ENCODE peak calls at places on chromosomes 5 and 9, in six cellular contexts. F, J, C, E, G and V are unnamed samples.

GRCh38 chr9:107635137-107635802 is 145.7 kb upstream of the KLF4 start:
- DNase-seq in F (no peak), J (no peak), C (no peak), E (peak), G (no peak), V (no peak)

GRCh38 chr5:82422751-82423181 is 144.6 kb upstream of the RPS23 start:
- DNase-seq in F (no peak), J (no peak), C (no peak), E (no peak), G (no peak), V (no peak)

GRCh38 chr9:12922209-12922914 is 147.5 kb downstream of the LURAP1L start:
- DNase-seq in F (no peak), J (no peak), C (no peak), E (no peak), G (no peak), V (no peak)

GRCh38 chr5:174317261-174317894 is 271.9 kb downstream of the NSG2 start:
- DNase-seq in F (peak), J (peak), C (no peak), E (peak), G (no peak), V (no peak)

GRCh38 chr9:37293664-37294524 is 128.6 kb upstream of the GRHPR start:
- DNase-seq in F (peak), J (no peak), C (no peak), E (peak), G (no peak), V (no peak)

GRCh38 chr5:93557205-93557604 is 23.8 kb downstream of the NR2F1-AS1 start:
- DNase-seq in F (no peak), J (no peak), C (no peak), E (no peak), G (no peak), V (no peak)

GRCh38 chr9:125634040-125634717 is 72.8 kb downstream of the MAPKAP1 start:
- DNase-seq in F (peak), J (no peak), C (no peak), E (peak), G (no peak), V (no peak)

GRCh38 chr9:98860871-98861293 is 53.4 kb downstream of the GALNT12 start:
- DNase-seq in F (peak), J (no peak), C (peak), E (peak), G (no peak), V (peak)

GRCh38 chr9:75588808-75589207 is 301.7 kb upstream of the PCSK5 start:
- DNase-seq in F (peak), J (no peak), C (no peak), E (no peak), G (no peak), V (no peak)

GRCh38 chr9:71331603-71332002 is 210.2 kb upstream of the TRPM3 start:
- DNase-seq in F (no peak), J (no peak), C (no peak), E (no peak), G (no peak), V (no peak)

GRCh38 chr5:111551120-111551519 is 38.8 kb upstream of the STARD4 start:
- DNase-seq in F (no peak), J (no peak), C (no peak), E (no peak), G (no peak), V (no peak)

GRCh38 chr9:38052147-38052546 is 16.9 kb downstream of the SHB start:
- DNase-seq in F (no peak), J (no peak), C (no peak), E (no peak), G (no peak), V (no peak)

GRCh38 chr5:66615894-66616293 is 19.7 kb downstream of the MAST4 start:
- DNase-seq in F (no peak), J (no peak), C (no peak), E (no peak), G (no peak), V (no peak)

GRCh38 chr9:136693135-136693489 is 5.9 kb upstream of the AGPAT2 start:
- DNase-seq in F (no peak), J (no peak), C (no peak), E (no peak), G (no peak), V (no peak)

GRCh38 chr5:17381926-17382325 is 116.1 kb upstream of the TAF11L2 start:
- DNase-seq in F (peak), J (peak), C (no peak), E (no peak), G (no peak), V (no peak)

GRCh38 chr9:111945216-111945615 is 48.6 kb downstream of the UGCG start:
- DNase-seq in F (peak), J (no peak), C (no peak), E (no peak), G (no peak), V (no peak)

GRCh38 chr5:116370886-116371285 is 203.7 kb downstream of the SEMA6A start:
- DNase-seq in F (no peak), J (no peak), C (peak), E (no peak), G (no peak), V (no peak)

GRCh38 chr9:25677301-25678146 is 720 bp downstream of the TUSC1 start:
- DNase-seq in F (peak), J (peak), C (peak), E (peak), G (no peak), V (no peak)

GRCh38 chr5:176533894-176534611 is 3.1 kb downstream of the RNF44 start:
- DNase-seq in F (no peak), J (peak), C (no peak), E (no peak), G (no peak), V (no peak)

GRCh38 chr5:43039468-43040286 is 442 bp downstream of the ANXA2R start:
- DNase-seq in F (peak), J (peak), C (peak), E (no peak), G (no peak), V (no peak)

GRCh38 chr9:5897851-5898250 is 7.2 kb downstream of the MLANA start:
- DNase-seq in F (no peak), J (no peak), C (no peak), E (no peak), G (no peak), V (no peak)

GRCh38 chr5:178895615-178896571 is at the start of gene ZFP2:
- DNase-seq in F (peak), J (peak), C (no peak), E (no peak), G (no peak), V (no peak)

GRCh38 chr9:7402704-7403389 is 396.7 kb downstream of the DMAC1 start:
- DNase-seq in F (no peak), J (no peak), C (no peak), E (no peak), G (no peak), V (no peak)